ENCODE peak calls at places on chromosomes 1 and 21, in ten cellular contexts. R is stimulated activated CD8-positive, alpha-beta memory T cell treated with anti-CD3 and anti-CD28 coated beads, Interleukin-15, amount 100 ng/mL, for 24 hours; M is GOT3; C is brain microvascular endothelial cell; U is H9; S is neural crest cell; D is IMR-90; J is heart right ventricle; E is tibial artery; G is globus pallidus. F is an unnamed sample.

GRCh38 chr1:100455478-100456072 is 82.4 kb upstream of the GPR88 start:
- DNase-seq in M (no peak), G (no peak), E (no peak), J (no peak), U (no peak), D (peak), C (no peak), S (no peak), R (no peak), F (no peak)

GRCh38 chr1:224256642-224257041 is 73.3 kb downstream of the NVL start:
- DNase-seq in M (no peak), G (no peak), J (no peak), E (no peak), D (no peak), U (peak), S (no peak), R (no peak), C (no peak), F (no peak)

GRCh38 chr1:36327421-36328087 is 4.1 kb upstream of the EVA1B start:
- DNase-seq in G (no peak), M (no peak), E (no peak), D (peak), U (no peak), C (peak), S (no peak), R (no peak), J (no peak), F (no peak)

GRCh38 chr1:201430790-201431189 is 9.3 kb upstream of the TNNI1 start:
- DNase-seq in J (no peak), U (no peak), C (no peak), R (no peak), M (no peak), G (no peak), S (no peak), E (no peak), D (no peak), F (no peak)

GRCh38 chr21:38148046-38148445 is 108.7 kb upstream of the KCNJ15 start:
- DNase-seq in D (no peak), G (no peak), U (no peak), C (no peak), E (no peak), M (no peak), S (no peak), J (no peak), R (no peak), F (no peak)

GRCh38 chr1:3746784-3747521 is 5.3 kb upstream of the CCDC27 start:
- DNase-seq in D (peak), M (peak), G (peak), R (peak), J (peak), E (peak), U (peak), C (peak), S (peak), F (peak)

GRCh38 chr1:68347415-68347814 is 102.3 kb downstream of the RPE65 start:
- DNase-seq in G (peak), U (no peak), R (no peak), E (peak), D (no peak), J (peak), C (no peak), S (no peak), M (no peak), F (peak)

GRCh38 chr1:5858844-5859407 is 133.3 kb downstream of the NPHP4 start:
- DNase-seq in C (no peak), U (no peak), D (no peak), G (no peak), M (no peak), R (no peak), S (no peak), J (no peak), E (no peak), F (no peak)

GRCh38 chr1:228653748-228654147 is 81.5 kb upstream of the RHOU start:
- DNase-seq in G (no peak), U (no peak), M (no peak), E (no peak), S (no peak), J (no peak), D (no peak), R (no peak), C (no peak), F (no peak)

GRCh38 chr1:11979453-11979817 is 809 bp upstream of the MFN2 start:
- DNase-seq in C (no peak), M (peak), J (no peak), R (no peak), S (no peak), D (no peak), G (no peak), E (no peak), U (no peak), F (no peak)

GRCh38 chr1:31799895-31800676 is 15.7 kb downstream of the SPOCD1 start:
- DNase-seq in J (no peak), U (no peak), G (no peak), E (no peak), M (no peak), R (no peak), D (no peak), C (no peak), S (no peak), F (no peak)

GRCh38 chr1:109274533-109275476 is 8.1 kb downstream of the PSRC1 start:
- DNase-seq in R (no peak), U (no peak), C (no peak), S (no peak), G (no peak), E (no peak), J (no peak), D (peak), M (no peak), F (no peak)

GRCh38 chr1:241990040-241990439 is 8.9 kb downstream of the MAP1LC3C start:
- DNase-seq in S (no peak), M (peak), U (peak), E (peak), J (peak), G (peak), R (no peak), C (peak), D (peak), F (no peak)

GRCh38 chr1:224879404-224879803 is 50.1 kb upstream of the DNAH14 start:
- DNase-seq in D (peak), S (no peak), E (no peak), C (peak), R (no peak), U (no peak), J (no peak), G (peak), M (no peak), F (no peak)

GRCh38 chr1:212700892-212701819 is 1.5 kb upstream of the BATF3 start:
- DNase-seq in R (no peak), C (peak), G (peak), S (peak), U (peak), D (peak), E (peak), M (no peak), J (peak), F (peak)

GRCh38 chr1:41807390-41807789 is 111.3 kb downstream of the HIVEP3 start:
- DNase-seq in S (no peak), C (no peak), M (no peak), E (peak), J (peak), R (no peak), D (no peak), U (no peak), G (no peak), F (no peak)

GRCh38 chr1:18953656-18954259 is 2.7 kb downstream of the IFFO2 start:
- DNase-seq in C (no peak), D (no peak), E (no peak), U (no peak), J (no peak), M (no peak), R (no peak), S (no peak), G (no peak), F (no peak)

GRCh38 chr1:220124542-220124941 is 30.6 kb downstream of the IARS2 start:
- DNase-seq in R (no peak), D (peak), U (no peak), G (no peak), J (no peak), E (no peak), M (no peak), C (no peak), S (no peak), F (no peak)

GRCh38 chr1:32791881-32792280 is 25.3 kb downstream of the YARS1 start:
- DNase-seq in J (no peak), G (no peak), M (no peak), C (peak), U (no peak), R (no peak), S (no peak), E (no peak), D (peak), F (no peak)

GRCh38 chr1:84753516-84754375 is 63.5 kb upstream of the SSX2IP start:
- DNase-seq in U (peak), D (peak), C (peak), E (peak), G (peak), J (peak), R (peak), M (no peak), S (peak), F (peak)

GRCh38 chr1:3469104-3469848 is 14.8 kb downstream of the ARHGEF16 start:
- DNase-seq in E (no peak), D (no peak), J (peak), M (no peak), U (no peak), C (no peak), G (no peak), S (no peak), R (no peak), F (no peak)

GRCh38 chr1:172960019-172960418 is 90.7 kb downstream of the TNFSF18 start:
- DNase-seq in R (no peak), M (no peak), C (no peak), U (no peak), J (no peak), G (no peak), E (no peak), S (no peak), D (peak), F (no peak)

GRCh38 chr21:42417533-42417932 is 13.8 kb downstream of the UBASH3A start:
- DNase-seq in C (no peak), E (no peak), R (no peak), J (no peak), S (no peak), M (no peak), D (no peak), U (no peak), G (no peak), F (peak)

GRCh38 chr1:160416369-160416768 is 16.0 kb downstream of the VANGL2 start:
- DNase-seq in G (no peak), C (no peak), S (no peak), J (no peak), R (no peak), E (no peak), D (peak), U (peak), M (no peak), F (no peak)

GRCh38 chr1:9250586-9251381 is 16.2 kb downstream of the H6PD start:
- DNase-seq in J (no peak), U (no peak), E (no peak), M (no peak), S (no peak), G (no peak), D (peak), R (no peak), C (peak), F (no peak)

GRCh38 chr1:218317061-218317460 is 28.1 kb upstream of the TGFB2 start:
- DNase-seq in E (no peak), U (no peak), D (no peak), C (no peak), J (no peak), M (no peak), G (no peak), S (no peak), R (no peak), F (no peak)

GRCh38 chr1:209222826-209223225 is 360.7 kb upstream of the CAMK1G start:
- DNase-seq in E (no peak), R (no peak), S (no peak), G (no peak), J (no peak), D (no peak), M (no peak), U (no peak), C (no peak), F (no peak)

F was measured in GM12865.